ENCODE peak calls at places on chromosomes 11 and 22, in nine cellular contexts. C is CD8-positive, alpha-beta T cell; L is GM20000; M is RWPE2; G is mesendoderm; K is GM03348; P is stimulated activated naive CD4-positive, alpha-beta T cell; J is psoas muscle; O is NCI-H1436 treated with DMSO at 0.1 percent for 48 hours. B is an unnamed sample.

GRCh38 chr11:126034026-126034822 is 28.4 kb downstream of the CDON start:
- DNase-seq in C (no peak), L (no peak), M (no peak), G (peak; percentile 26), K (no peak), P (no peak), J (no peak), O (no peak), B (no peak)

GRCh38 chr22:43544282-43544673 is 132.5 kb downstream of the MPPED1 start:
- DNase-seq in C (no peak), L (no peak), M (no peak), G (no peak), K (no peak), P (no peak), J (no peak), O (no peak), B (no peak)

GRCh38 chr22:20642668-20643179 is 131.2 kb upstream of the SERPIND1 start:
- DNase-seq in C (no peak), L (no peak), M (no peak), G (no peak), K (no peak), P (no peak), J (no peak), O (no peak), B (no peak)

GRCh38 chr11:78935408-78936101 is 360.9 kb upstream of the NARS2 start:
- DNase-seq in C (no peak), L (no peak), M (no peak), G (no peak), K (no peak), P (no peak), J (no peak), O (no peak), B (no peak)

GRCh38 chr22:48376936-48377335 is 1450.7 kb downstream of the BRD1 start:
- DNase-seq in C (no peak), L (no peak), M (peak; percentile 7), G (no peak), K (no peak), P (no peak), J (no peak), O (no peak), B (no peak)

GRCh38 chr11:17564687-17565042 is 17.6 kb downstream of the OTOG start:
- DNase-seq in C (no peak), L (no peak), M (no peak), G (peak; percentile 36), K (no peak), P (no peak), J (no peak), O (no peak), B (no peak)

GRCh38 chr11:77065878-77066228 is 918 bp upstream of the CAPN5 start:
- DNase-seq in C (no peak), L (peak; percentile 44), M (no peak), G (peak; percentile 37), K (peak; percentile 56), P (no peak), J (peak; percentile 69), O (no peak), B (no peak)

GRCh38 chr11:92528051-92528450 is 303.4 kb downstream of the FAT3 start:
- DNase-seq in C (no peak), L (no peak), M (no peak), G (no peak), K (peak; percentile 82), P (no peak), J (no peak), O (no peak), B (no peak)

GRCh38 chr11:110295487-110296225 is 758 bp downstream of the RDX start:
- DNase-seq in C (no peak), L (peak; percentile 84), M (no peak), G (peak; percentile 67), K (peak; percentile 76), P (peak; percentile 14), J (peak; percentile 71), O (no peak), B (peak; percentile 66)

GRCh38 chr22:48052621-48052890 is 1290.1 kb downstream of the TBC1D22A start:
- DNase-seq in C (no peak), L (no peak), M (no peak), G (no peak), K (no peak), P (no peak), J (no peak), O (no peak), B (no peak)

GRCh38 chr11:76752321-76753175 is 30.6 kb upstream of the TSKU start:
- DNase-seq in C (no peak), L (no peak), M (no peak), G (no peak), K (peak; percentile 95), P (no peak), J (peak; percentile 94), O (no peak), B (no peak)

GRCh38 chr22:45879552-45879949 is 97.4 kb downstream of the WNT7B start:
- DNase-seq in C (no peak), L (no peak), M (no peak), G (no peak), K (no peak), P (no peak), J (peak; percentile 40), O (no peak), B (no peak)

GRCh38 chr11:132452616-132453015 is 1079.7 kb downstream of the OPCML start:
- DNase-seq in C (no peak), L (no peak), M (no peak), G (no peak), K (no peak), P (no peak), J (no peak), O (no peak), B (no peak)

GRCh38 chr22:32584650-32585049 is 110.0 kb downstream of the FBXO7 start:
- DNase-seq in C (no peak), L (no peak), M (no peak), G (no peak), K (peak; percentile 25), P (no peak), J (no peak), O (no peak), B (no peak)

GRCh38 chr22:18133452-18133851 is 16.5 kb upstream of the USP18 start:
- DNase-seq in C (no peak), L (no peak), M (no peak), G (no peak), K (peak; percentile 62), P (no peak), J (no peak), O (no peak), B (no peak)

GRCh38 chr22:44224166-44224565 is 43.4 kb downstream of the PARVG start:
- DNase-seq in C (no peak), L (no peak), M (no peak), G (no peak), K (no peak), P (no peak), J (no peak), O (no peak), B (no peak)

GRCh38 chr11:118907051-118907748 is 18.5 kb downstream of the BCL9L start:
- DNase-seq in C (peak; percentile 81), L (peak; percentile 93), M (peak; percentile 68), G (peak; percentile 86), K (peak; percentile 84), P (peak; percentile 73), J (peak; percentile 92), O (peak; percentile 68), B (peak; percentile 88)

GRCh38 chr11:63592975-63593395 is 21.2 kb downstream of the PLAAT3 start:
- DNase-seq in C (no peak), L (no peak), M (no peak), G (peak; percentile 62), K (peak; percentile 56), P (no peak), J (no peak), O (no peak), B (no peak)

GRCh38 chr11:120784566-120785251 is 239.2 kb upstream of the TBCEL start:
- DNase-seq in C (no peak), L (no peak), M (no peak), G (no peak), K (no peak), P (no peak), J (no peak), O (no peak), B (no peak)

GRCh38 chr11:118002010-118002540 is 15.9 kb downstream of the IL10RA start:
- DNase-seq in C (no peak), L (no peak), M (no peak), G (no peak), K (no peak), P (no peak), J (no peak), O (no peak), B (peak; percentile 84)

GRCh38 chr11:30635401-30635989 is 49.3 kb upstream of the MPPED2 start:
- DNase-seq in C (no peak), L (no peak), M (no peak), G (peak; percentile 93), K (no peak), P (no peak), J (peak; percentile 64), O (peak; percentile 2), B (no peak)

GRCh38 chr11:33777906-33778305 is 3.6 kb upstream of the FBXO3 start:
- DNase-seq in C (no peak), L (no peak), M (no peak), G (peak; percentile 55), K (no peak), P (no peak), J (no peak), O (no peak), B (peak; percentile 53)

GRCh38 chr11:2806351-2807058 is 79.1 kb downstream of the CDKN1C start:
- DNase-seq in C (no peak), L (no peak), M (peak; percentile 44), G (no peak), K (no peak), P (no peak), J (peak; percentile 56), O (no peak), B (no peak)

GRCh38 chr22:39220897-39221850 is 23.6 kb downstream of the PDGFB start:
- DNase-seq in C (no peak), L (no peak), M (peak; percentile 52), G (no peak), K (peak; percentile 77), P (no peak), J (no peak), O (no peak), B (no peak)

GRCh38 chr11:94175545-94175944 is 46.9 kb downstream of the PANX1 start:
- DNase-seq in C (no peak), L (no peak), M (no peak), G (no peak), K (peak; percentile 86), P (no peak), J (no peak), O (no peak), B (no peak)

GRCh38 chr11:83249972-83250593 is 36.1 kb downstream of the CCDC90B start:
- DNase-seq in C (no peak), L (peak; percentile 51), M (no peak), G (peak; percentile 31), K (peak; percentile 63), P (peak; percentile 10), J (no peak), O (no peak), B (no peak)

GRCh38 chr11:14364322-14364721 is 5.3 kb upstream of the RRAS2 start:
- DNase-seq in C (no peak), L (no peak), M (no peak), G (no peak), K (no peak), P (no peak), J (peak; percentile 57), O (no peak), B (no peak)

GRCh38 chr11:47552086-47552580 is 799 bp downstream of the CELF1 start:
- DNase-seq in C (no peak), L (no peak), M (no peak), G (peak; percentile 85), K (peak; percentile 44), P (no peak), J (no peak), O (no peak), B (peak; percentile 40)

GRCh38 chr11:282630-283360 is 4.6 kb downstream of the NLRP6 start:
- DNase-seq in C (no peak), L (peak; percentile 24), M (no peak), G (no peak), K (no peak), P (no peak), J (peak; percentile 22), O (no peak), B (peak; percentile 11)

GRCh38 chr11:76212086-76213035 is 6.1 kb upstream of the WNT11 start:
- DNase-seq in C (no peak), L (no peak), M (no peak), G (no peak), K (no peak), P (no peak), J (peak; percentile 45), O (no peak), B (no peak)